ENCODE peak calls at places on chromosomes 6 and 20, in seven cellular contexts. One of them, this sample, is unnamed.

GRCh38 chr6:26187981-26188635 is 100.9 kb downstream of the HFE start:
- DNase-seq in K562: peak
- DNase-seq in kidney: peak
- DNase-seq in astrocyte: no peak
- DNase-seq in HCT116: peak
- DNase-seq in endodermal cell: peak
- DNase-seq in fibroblast of lung: peak
- DNase-seq in this sample: peak

GRCh38 chr6:38488876-38489275 is 150.9 kb downstream of the BTBD9 start:
- DNase-seq in K562: no peak
- DNase-seq in kidney: no peak
- DNase-seq in astrocyte: no peak
- DNase-seq in HCT116: no peak
- DNase-seq in endodermal cell: no peak
- DNase-seq in fibroblast of lung: no peak
- DNase-seq in this sample: no peak

GRCh38 chr20:17661121-17661744 is 20.8 kb downstream of the RRBP1 start:
- DNase-seq in K562: no peak
- DNase-seq in kidney: peak
- DNase-seq in astrocyte: no peak
- DNase-seq in HCT116: no peak
- DNase-seq in endodermal cell: no peak
- DNase-seq in fibroblast of lung: no peak
- DNase-seq in this sample: no peak

GRCh38 chr20:37758332-37758731 is 64.5 kb downstream of the CTNNBL1 start:
- DNase-seq in K562: peak
- DNase-seq in kidney: no peak
- DNase-seq in astrocyte: no peak
- DNase-seq in HCT116: no peak
- DNase-seq in endodermal cell: peak
- DNase-seq in fibroblast of lung: peak
- DNase-seq in this sample: no peak

GRCh38 chr20:57165427-57166004 is 100.9 kb downstream of the BMP7 start:
- DNase-seq in K562: no peak
- DNase-seq in kidney: no peak
- DNase-seq in astrocyte: no peak
- DNase-seq in HCT116: no peak
- DNase-seq in endodermal cell: no peak
- DNase-seq in fibroblast of lung: no peak
- DNase-seq in this sample: no peak

GRCh38 chr20:36344517-36345132 is 38.5 kb downstream of the DLGAP4 start:
- DNase-seq in K562: peak
- DNase-seq in kidney: peak
- DNase-seq in astrocyte: peak
- DNase-seq in HCT116: peak
- DNase-seq in endodermal cell: peak
- DNase-seq in fibroblast of lung: peak
- DNase-seq in this sample: peak

GRCh38 chr20:2527762-2528161 is 8.6 kb upstream of the TMC2 start:
- DNase-seq in K562: no peak
- DNase-seq in kidney: no peak
- DNase-seq in astrocyte: no peak
- DNase-seq in HCT116: no peak
- DNase-seq in endodermal cell: no peak
- DNase-seq in fibroblast of lung: no peak
- DNase-seq in this sample: no peak

GRCh38 chr20:37598611-37599342 is 71.1 kb upstream of the BLCAP start:
- DNase-seq in K562: no peak
- DNase-seq in kidney: no peak
- DNase-seq in astrocyte: no peak
- DNase-seq in HCT116: no peak
- DNase-seq in endodermal cell: no peak
- DNase-seq in fibroblast of lung: no peak
- DNase-seq in this sample: no peak

GRCh38 chr6:3229566-3230274 is 2.3 kb upstream of the TUBB2B start:
- DNase-seq in K562: peak
- DNase-seq in kidney: no peak
- DNase-seq in astrocyte: no peak
- DNase-seq in HCT116: no peak
- DNase-seq in endodermal cell: peak
- DNase-seq in fibroblast of lung: no peak
- DNase-seq in this sample: no peak

GRCh38 chr6:44224978-44225330 is 1.6 kb downstream of the SLC29A1 start:
- DNase-seq in K562: no peak
- DNase-seq in kidney: no peak
- DNase-seq in astrocyte: no peak
- DNase-seq in HCT116: no peak
- DNase-seq in endodermal cell: no peak
- DNase-seq in fibroblast of lung: no peak
- DNase-seq in this sample: no peak

GRCh38 chr6:44227138-44227770 is 3.9 kb downstream of the SLC29A1 start:
- DNase-seq in K562: peak
- DNase-seq in kidney: no peak
- DNase-seq in astrocyte: no peak
- DNase-seq in HCT116: no peak
- DNase-seq in endodermal cell: peak
- DNase-seq in fibroblast of lung: no peak
- DNase-seq in this sample: no peak

GRCh38 chr6:44224154-44224977 is 971 bp downstream of the SLC29A1 start:
- DNase-seq in K562: peak
- DNase-seq in kidney: peak
- DNase-seq in astrocyte: no peak
- DNase-seq in HCT116: no peak
- DNase-seq in endodermal cell: no peak
- DNase-seq in fibroblast of lung: no peak
- DNase-seq in this sample: no peak

GRCh38 chr6:44226368-44227137 is 3.2 kb downstream of the SLC29A1 start:
- DNase-seq in K562: peak
- DNase-seq in kidney: no peak
- DNase-seq in astrocyte: no peak
- DNase-seq in HCT116: no peak
- DNase-seq in endodermal cell: peak
- DNase-seq in fibroblast of lung: no peak
- DNase-seq in this sample: no peak

GRCh38 chr6:44225579-44226325 is 2.4 kb downstream of the SLC29A1 start:
- DNase-seq in K562: peak
- DNase-seq in kidney: no peak
- DNase-seq in astrocyte: no peak
- DNase-seq in HCT116: no peak
- DNase-seq in endodermal cell: peak
- DNase-seq in fibroblast of lung: no peak
- DNase-seq in this sample: no peak
- H3K27ac ChIP-seq in K562: peak
- H3K27ac ChIP-seq in kidney: no peak
- H3K27ac ChIP-seq in astrocyte: no peak
- H3K27ac ChIP-seq in HCT116: no peak
- H3K27ac ChIP-seq in endodermal cell: no peak
- H3K27ac ChIP-seq in fibroblast of lung: no peak
- H3K27ac ChIP-seq in this sample: no peak

GRCh38 chr6:87473419-87473903 is 687 bp downstream of the SLC35A1 start:
- DNase-seq in K562: no peak
- DNase-seq in kidney: no peak
- DNase-seq in astrocyte: peak
- DNase-seq in HCT116: no peak
- DNase-seq in endodermal cell: peak
- DNase-seq in fibroblast of lung: peak
- DNase-seq in this sample: peak

GRCh38 chr6:87472525-87473418 is at the start of gene SLC35A1:
- DNase-seq in K562: peak
- DNase-seq in kidney: peak
- DNase-seq in astrocyte: peak
- DNase-seq in HCT116: peak
- DNase-seq in endodermal cell: peak
- DNase-seq in fibroblast of lung: peak
- DNase-seq in this sample: peak
- TF ChIP-seq CTCF in K562: no peak
- TF ChIP-seq CTCF in kidney: no peak
- TF ChIP-seq CTCF in astrocyte: no peak
- TF ChIP-seq CTCF in HCT116: no peak
- TF ChIP-seq CTCF in endodermal cell: peak
- TF ChIP-seq CTCF in fibroblast of lung: peak
- TF ChIP-seq CTCF in this sample: no peak

DNA sequence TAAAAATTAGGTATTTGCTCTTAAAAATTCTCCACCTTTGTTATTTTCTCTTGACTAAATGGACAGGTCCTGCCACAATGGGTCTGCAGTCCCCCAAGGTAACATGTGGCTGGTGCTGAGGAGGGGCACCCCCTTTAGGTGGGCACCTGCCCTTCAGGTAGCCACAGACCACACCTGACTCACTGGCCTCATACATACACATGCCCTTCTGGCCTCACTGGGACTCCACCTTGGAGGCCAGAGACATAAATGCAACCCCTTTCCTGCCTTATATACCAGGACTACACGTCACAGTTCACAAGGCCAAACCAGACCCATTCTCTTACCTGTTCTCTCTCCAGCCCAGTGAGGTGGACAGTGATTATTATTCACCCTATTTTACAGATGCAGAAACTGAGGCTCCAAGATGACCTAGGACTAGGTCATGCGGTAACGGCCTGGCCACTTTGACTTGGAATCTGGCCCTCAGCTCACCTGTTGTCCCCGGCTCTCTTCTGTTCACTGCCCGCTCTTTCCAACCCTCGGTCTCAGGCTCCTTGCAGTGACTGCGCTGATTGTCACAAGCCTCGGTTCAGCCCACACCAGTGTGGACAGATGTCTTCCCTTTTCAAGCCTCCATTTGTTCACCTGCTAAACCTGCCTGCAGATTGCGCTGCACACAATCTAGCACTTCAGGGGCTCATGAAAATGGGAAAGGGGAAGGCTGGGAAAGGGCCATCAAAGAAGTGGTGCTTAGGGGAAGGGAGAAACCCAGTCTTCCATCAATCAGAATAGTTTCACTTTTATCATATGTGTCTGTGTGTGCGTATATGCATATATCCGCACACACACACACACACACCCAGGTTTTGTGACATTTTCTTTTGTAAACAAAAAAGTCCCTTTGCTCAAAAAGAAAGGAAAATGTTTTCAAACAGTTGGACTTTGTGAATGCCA is 121.7 kb downstream of the BCAS1 start:
- DNase-seq in K562: no peak
- DNase-seq in kidney: no peak
- DNase-seq in astrocyte: no peak
- DNase-seq in HCT116: no peak
- DNase-seq in endodermal cell: no peak
- DNase-seq in fibroblast of lung: no peak
- DNase-seq in this sample: no peak
- H3K9ac ChIP-seq in K562: no peak
- H3K9ac ChIP-seq in kidney: no peak
- H3K9ac ChIP-seq in astrocyte: peak
- H3K9ac ChIP-seq in HCT116: no peak
- H3K9ac ChIP-seq in endodermal cell: no peak
- H3K9ac ChIP-seq in fibroblast of lung: no peak
- H3K9ac ChIP-seq in this sample: no peak

GRCh38 chr6:17574871-17575560 is 25.1 kb upstream of the FAM8A1 start:
- DNase-seq in K562: no peak
- DNase-seq in kidney: no peak
- DNase-seq in astrocyte: peak
- DNase-seq in HCT116: no peak
- DNase-seq in endodermal cell: no peak
- DNase-seq in fibroblast of lung: peak
- DNase-seq in this sample: no peak
- H3K27ac ChIP-seq in K562: no peak
- H3K27ac ChIP-seq in kidney: no peak
- H3K27ac ChIP-seq in astrocyte: no peak
- H3K27ac ChIP-seq in HCT116: no peak
- H3K27ac ChIP-seq in endodermal cell: no peak
- H3K27ac ChIP-seq in fibroblast of lung: no peak
- H3K27ac ChIP-seq in this sample: no peak

DNA sequence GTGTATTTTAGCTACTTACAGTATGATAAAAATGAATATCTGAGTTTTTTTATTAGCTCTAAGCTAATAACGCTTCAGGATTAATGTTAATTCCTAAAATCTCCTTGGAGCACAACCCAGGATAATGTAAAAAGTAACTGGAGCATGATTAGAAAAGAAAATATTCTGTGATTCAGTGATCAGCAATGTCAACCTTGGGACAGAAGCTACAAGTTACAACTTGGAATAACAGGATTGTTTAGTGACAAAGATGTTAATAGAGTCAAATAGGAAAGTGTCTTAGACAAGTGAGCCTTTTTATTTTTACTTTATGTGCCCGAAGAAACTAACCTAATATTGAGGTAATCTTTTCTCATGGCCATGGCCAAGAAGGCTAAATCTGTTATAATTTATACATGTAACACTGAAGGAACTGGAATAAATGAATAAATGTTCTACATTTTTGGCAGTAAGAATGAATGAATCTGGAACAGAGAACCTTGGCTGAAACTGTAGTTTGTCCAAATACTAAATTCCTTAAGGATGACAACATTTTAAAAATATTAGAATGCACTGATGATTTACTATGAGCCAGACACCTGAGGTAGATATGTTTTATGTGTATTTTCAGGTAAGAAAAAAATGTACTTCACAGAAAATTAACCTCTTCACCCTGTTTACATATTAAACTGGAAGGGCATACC is 994.0 kb downstream of the GRIK2 start:
- DNase-seq in K562: no peak
- DNase-seq in kidney: no peak
- DNase-seq in astrocyte: no peak
- DNase-seq in HCT116: no peak
- DNase-seq in endodermal cell: no peak
- DNase-seq in fibroblast of lung: no peak
- DNase-seq in this sample: no peak
- TF ChIP-seq CTCF in K562: no peak
- TF ChIP-seq CTCF in kidney: no peak
- TF ChIP-seq CTCF in astrocyte: no peak
- TF ChIP-seq CTCF in HCT116: no peak
- TF ChIP-seq CTCF in endodermal cell: no peak
- TF ChIP-seq CTCF in fibroblast of lung: no peak
- TF ChIP-seq CTCF in this sample: no peak

DNA sequence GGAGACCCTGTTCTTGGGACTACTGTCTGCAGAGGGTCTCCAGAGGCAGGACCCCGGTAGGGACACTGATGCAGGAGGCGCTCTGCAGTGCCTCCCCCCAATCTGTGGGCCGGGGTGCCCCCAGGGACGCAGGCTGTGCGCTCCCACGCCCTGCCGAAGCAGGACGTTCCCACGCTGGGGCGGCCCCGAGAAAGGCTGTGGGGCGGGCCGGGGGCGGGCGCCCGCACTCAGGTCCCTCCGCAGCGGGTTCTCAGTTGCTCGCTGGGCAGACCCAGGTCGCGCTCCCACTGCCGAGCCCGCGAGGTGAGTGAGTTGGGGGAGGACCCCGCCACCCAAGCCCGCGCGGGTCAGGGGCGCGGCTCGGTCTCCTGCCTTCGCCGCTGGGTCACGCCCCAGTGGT is at the start of gene COX4I2:
- DNase-seq in K562: peak
- DNase-seq in kidney: no peak
- DNase-seq in astrocyte: no peak
- DNase-seq in HCT116: no peak
- DNase-seq in endodermal cell: peak
- DNase-seq in fibroblast of lung: no peak
- DNase-seq in this sample: no peak
- H3K9ac ChIP-seq in K562: no peak
- H3K9ac ChIP-seq in kidney: no peak
- H3K9ac ChIP-seq in astrocyte: no peak
- H3K9ac ChIP-seq in HCT116: no peak
- H3K9ac ChIP-seq in endodermal cell: no peak
- H3K9ac ChIP-seq in fibroblast of lung: no peak
- H3K9ac ChIP-seq in this sample: no peak

GRCh38 chr6:14132244-14133220 is 15.0 kb downstream of the CD83 start:
- DNase-seq in K562: no peak
- DNase-seq in kidney: no peak
- DNase-seq in astrocyte: no peak
- DNase-seq in HCT116: no peak
- DNase-seq in endodermal cell: no peak
- DNase-seq in fibroblast of lung: no peak
- DNase-seq in this sample: no peak
- H3K27ac ChIP-seq in K562: no peak
- H3K27ac ChIP-seq in kidney: peak
- H3K27ac ChIP-seq in astrocyte: no peak
- H3K27ac ChIP-seq in HCT116: no peak
- H3K27ac ChIP-seq in endodermal cell: no peak
- H3K27ac ChIP-seq in fibroblast of lung: no peak
- H3K27ac ChIP-seq in this sample: no peak

GRCh38 chr6:39706819-39707218 is 18.4 kb downstream of the KIF6 start:
- DNase-seq in K562: no peak
- DNase-seq in kidney: no peak
- DNase-seq in astrocyte: no peak
- DNase-seq in HCT116: no peak
- DNase-seq in endodermal cell: no peak
- DNase-seq in fibroblast of lung: no peak
- DNase-seq in this sample: no peak
- TF ChIP-seq CTCF in K562: no peak
- TF ChIP-seq CTCF in kidney: no peak
- TF ChIP-seq CTCF in astrocyte: no peak
- TF ChIP-seq CTCF in HCT116: no peak
- TF ChIP-seq CTCF in endodermal cell: no peak
- TF ChIP-seq CTCF in fibroblast of lung: no peak
- TF ChIP-seq CTCF in this sample: no peak